ENCODE peak calls at places on chromosomes 2 and 18, in seven cellular contexts. S is choroid plexus epithelial cell, E is fibroblast of villous mesenchyme, P is AG04449, G is MM.1S, J is A549, O is nephron progenitor cell. F is an unnamed sample.

GRCh38 chr18:75128051-75128605 is 80.8 kb downstream of the PTGR3 start:
- DNase-seq in J (no peak), P (no peak), G (no peak), S (no peak), O (no peak), E (no peak), F (no peak)

GRCh38 chr18:32734442-32734841 is 38.4 kb downstream of the KLHL14 start:
- DNase-seq in J (no peak), S (no peak), O (no peak), G (no peak), E (no peak), P (no peak), F (no peak)

GRCh38 chr2:215420471-215420935 is 15.4 kb downstream of the FN1 start:
- DNase-seq in S (peak), J (no peak), O (no peak), G (no peak), E (no peak), P (no peak), F (no peak)

GRCh38 chr2:23661276-23662050 is 265.5 kb downstream of the ATAD2B start:
- DNase-seq in P (no peak), J (no peak), S (no peak), G (no peak), E (no peak), O (no peak), F (no peak)

GRCh38 chr2:65281626-65282351 is 54.2 kb downstream of the ACTR2 start:
- DNase-seq in O (no peak), G (no peak), S (peak), J (no peak), P (no peak), E (peak), F (no peak)

GRCh38 chr2:23504591-23504990 is 119.6 kb downstream of the KLHL29 start:
- DNase-seq in J (no peak), E (no peak), P (no peak), S (no peak), O (no peak), G (no peak), F (no peak)

GRCh38 chr2:20491739-20492531 is 45.1 kb downstream of the RHOB start:
- DNase-seq in E (peak), P (no peak), O (no peak), S (no peak), G (no peak), J (no peak), F (no peak)

GRCh38 chr18:30957086-30957485 is 85.5 kb downstream of the DSC3 start:
- DNase-seq in G (no peak), E (no peak), P (no peak), O (no peak), J (no peak), S (peak), F (no peak)

GRCh38 chr2:232893834-232894233 is 23.8 kb downstream of the SNORC start:
- DNase-seq in E (no peak), S (no peak), P (no peak), O (no peak), J (no peak), G (no peak), F (no peak)

GRCh38 chr2:8986327-8986976 is 17.0 kb downstream of the MBOAT2 start:
- DNase-seq in J (no peak), E (no peak), G (peak), O (peak), S (no peak), P (no peak), F (no peak)

GRCh38 chr2:73290049-73290839 is 3.1 kb downstream of the EGR4 start:
- DNase-seq in E (peak), O (peak), S (peak), G (peak), J (peak), P (no peak), F (peak)

GRCh38 chr2:73292906-73293533 is 328 bp downstream of the EGR4 start:
- DNase-seq in G (no peak), S (no peak), J (peak), E (no peak), O (peak), P (no peak), F (peak)

GRCh38 chr2:73292316-73292905 is 937 bp downstream of the EGR4 start:
- DNase-seq in S (no peak), E (no peak), J (no peak), G (no peak), O (peak), P (no peak), F (no peak)

GRCh38 chr2:73291093-73291460 is 2.3 kb downstream of the EGR4 start:
- DNase-seq in J (peak), E (peak), O (peak), S (peak), G (peak), P (no peak), F (peak)

GRCh38 chr2:73291461-73292315 is 1.7 kb downstream of the EGR4 start:
- DNase-seq in O (peak), G (no peak), S (no peak), P (no peak), J (peak), E (no peak), F (no peak)
- TF ChIP-seq CTCF in O (no peak), G (no peak), S (no peak), P (no peak), J (no peak), E (no peak), F (no peak)

GRCh38 chr2:179263460-179264237 is 983 bp downstream of the SESTD1 start:
- DNase-seq in O (peak), S (peak), J (peak), P (no peak), E (peak), G (peak), F (peak)
- TF ChIP-seq CTCF in O (no peak), S (no peak), J (no peak), P (no peak), E (no peak), G (no peak), F (no peak)

DNA sequence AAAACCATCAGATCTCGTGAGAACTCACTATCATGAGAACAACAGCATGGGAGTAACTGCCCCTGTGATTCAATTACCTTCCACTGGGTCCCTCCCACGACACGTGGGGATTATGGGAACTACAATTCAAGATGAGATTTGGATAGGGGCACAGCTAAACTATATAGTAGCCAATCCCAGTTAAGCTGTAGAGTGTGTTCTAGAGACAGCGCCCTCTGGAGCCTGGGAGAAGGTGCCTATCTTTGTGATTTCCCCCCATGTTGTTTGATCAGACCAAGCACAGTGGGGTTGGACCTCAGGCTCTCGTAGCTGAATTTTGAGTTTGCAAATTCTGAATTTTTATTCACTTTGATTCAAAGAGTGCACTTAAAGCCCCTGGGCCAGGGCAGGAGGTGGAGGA is 108.2 kb upstream of the TWIST2 start:
- DNase-seq in G (no peak), O (no peak), S (no peak), E (no peak), P (no peak), J (no peak), F (no peak)
- TF ChIP-seq CTCF in G (no peak), O (no peak), S (no peak), E (no peak), P (no peak), J (no peak), F (no peak)

GRCh38 chr2:126650994-126651393 is 5.0 kb upstream of the GYPC start:
- DNase-seq in O (no peak), S (no peak), E (no peak), G (no peak), J (no peak), P (no peak), F (no peak)
- TF ChIP-seq CTCF in O (no peak), S (no peak), E (no peak), G (no peak), J (no peak), P (no peak), F (no peak)